ENCODE peak calls at places on chromosomes 7 and 10, in four cellular contexts. J, P, T and U are unnamed samples.

GRCh38 chr10:102279104-102279503 is 33.8 kb downstream of the GBF1 start:
- DNase-seq in P (no peak), J (no peak), T (no peak), U (no peak)

GRCh38 chr10:68153473-68154210 is 44.4 kb downstream of the MYPN start:
- DNase-seq in P (peak), J (peak), T (no peak), U (peak)

GRCh38 chr10:49627031-49627430 is 13.2 kb downstream of the CHAT start:
- DNase-seq in P (no peak), J (no peak), T (no peak), U (no peak)

GRCh38 chr7:30755384-30756154 is 3.6 kb downstream of the INMT start:
- DNase-seq in P (no peak), T (no peak), J (no peak), U (no peak)

GRCh38 chr10:48598243-48598935 is 6.5 kb downstream of the ARHGAP22 start:
- DNase-seq in J (no peak), P (no peak), T (peak), U (no peak)

GRCh38 chr10:113020838-113021237 is 70.8 kb downstream of the TCF7L2 start:
- DNase-seq in P (no peak), J (no peak), T (no peak), U (no peak)

GRCh38 chr7:3673524-3673923 is 372.5 kb downstream of the SDK1 start:
- DNase-seq in P (peak), T (peak), J (no peak), U (peak)

GRCh38 chr10:69086131-69086530 is 1.8 kb upstream of the SRGN start:
- DNase-seq in J (no peak), P (no peak), T (no peak), U (no peak)

GRCh38 chr10:96988421-96988820 is 156.3 kb downstream of the LCOR start:
- DNase-seq in T (no peak), J (no peak), P (no peak), U (no peak)

GRCh38 chr7:47371733-47372368 is 210.1 kb downstream of the TNS3 start:
- DNase-seq in P (no peak), T (peak), J (no peak), U (peak)

GRCh38 chr7:57404343-57404966 is 45.5 kb upstream of the ZNF716 start:
- DNase-seq in P (no peak), T (no peak), J (no peak), U (no peak)

GRCh38 chr10:100204370-100204769 is 18.5 kb upstream of the ERLIN1 start:
- DNase-seq in T (no peak), J (no peak), P (no peak), U (no peak)

GRCh38 chr7:40200791-40201190 is 66.0 kb downstream of the SUGCT start:
- DNase-seq in P (no peak), J (no peak), T (no peak), U (no peak)

GRCh38 chr7:41817386-41817785 is 114.5 kb upstream of the INHBA start:
- DNase-seq in J (no peak), P (peak), T (no peak), U (no peak)

GRCh38 chr7:44678468-44679179 is 70.0 kb upstream of the ZMIZ2 start:
- DNase-seq in P (no peak), J (peak), T (no peak), U (no peak)

GRCh38 chr7:149682038-149682437 is 91.3 kb downstream of the ZNF467 start:
- DNase-seq in J (no peak), T (no peak), P (no peak), U (no peak)

GRCh38 chr7:130356121-130356759 is 11.6 kb downstream of the CPA5 start:
- DNase-seq in J (peak), P (peak), T (no peak), U (peak)

GRCh38 chr10:85918371-85918770 is 448.2 kb downstream of the GRID1 start:
- DNase-seq in P (no peak), T (no peak), J (no peak), U (no peak)